ENCODE peak calls at places on chromosomes 3 and 15, in eight cellular contexts. V, Y, L, J, I, D, Z and U are unnamed samples.

GRCh38 chr15:99176757-99177156 is 71.9 kb downstream of the SYNM start:
- DNase-seq in V (no peak), Y (no peak), L (peak), J (no peak), I (no peak), D (no peak), Z (no peak), U (no peak)

GRCh38 chr3:111910806-111911205 is 51.7 kb downstream of the PHLDB2 start:
- DNase-seq in V (no peak), Y (no peak), L (peak), J (no peak), I (no peak), D (no peak), Z (no peak), U (peak)

GRCh38 chr3:124669470-124669869 is 60.8 kb upstream of the UMPS start:
- DNase-seq in V (no peak), Y (no peak), L (peak), J (no peak), I (peak), D (peak), Z (no peak), U (peak)

GRCh38 chr3:116037954-116038911 is 407.1 kb downstream of the LSAMP start:
- DNase-seq in V (no peak), Y (no peak), L (no peak), J (no peak), I (no peak), D (peak), Z (no peak), U (no peak)

GRCh38 chr3:125684199-125684598 is 88.9 kb upstream of the OSBPL11 start:
- DNase-seq in V (peak), Y (no peak), L (no peak), J (no peak), I (peak), D (no peak), Z (no peak), U (no peak)

GRCh38 chr3:85903434-85903833 is 944.6 kb downstream of the CADM2 start:
- DNase-seq in V (no peak), Y (no peak), L (no peak), J (no peak), I (no peak), D (no peak), Z (no peak), U (no peak)

GRCh38 chr15:52262364-52262763 is 33.2 kb downstream of the MYO5C start:
- DNase-seq in V (no peak), Y (no peak), L (no peak), J (no peak), I (no peak), D (no peak), Z (no peak), U (no peak)

GRCh38 chr15:69338535-69339213 is 40.0 kb downstream of the PAQR5 start:
- DNase-seq in V (peak), Y (no peak), L (no peak), J (no peak), I (peak), D (peak), Z (no peak), U (no peak)

GRCh38 chr3:155334897-155335883 is 41.7 kb upstream of the STRIT1 start:
- DNase-seq in V (no peak), Y (no peak), L (no peak), J (no peak), I (no peak), D (no peak), Z (no peak), U (no peak)

GRCh38 chr3:59404064-59404463 is 354.2 kb upstream of the CFAP20DC start:
- DNase-seq in V (no peak), Y (no peak), L (no peak), J (no peak), I (no peak), D (no peak), Z (no peak), U (no peak)

GRCh38 chr3:151816091-151816604 is 2.2 kb downstream of the AADAC start:
- DNase-seq in V (no peak), Y (no peak), L (peak), J (no peak), I (peak), D (peak), Z (peak), U (peak)

GRCh38 chr3:142319094-142319493 is 93.7 kb upstream of the GK5 start:
- DNase-seq in V (no peak), Y (no peak), L (peak), J (no peak), I (peak), D (no peak), Z (no peak), U (peak)

GRCh38 chr3:170128977-170129431 is 52.5 kb downstream of the PHC3 start:
- DNase-seq in V (no peak), Y (no peak), L (no peak), J (no peak), I (peak), D (peak), Z (no peak), U (no peak)

GRCh38 chr15:85027033-85027380 is 45.4 kb downstream of the PDE8A start:
- DNase-seq in V (no peak), Y (no peak), L (no peak), J (no peak), I (no peak), D (no peak), Z (no peak), U (no peak)

GRCh38 chr3:29384640-29385039 is 103.8 kb downstream of the RBMS3 start:
- DNase-seq in V (no peak), Y (no peak), L (peak), J (peak), I (no peak), D (peak), Z (peak), U (peak)

GRCh38 chr15:51332211-51333147 is 5.9 kb downstream of the CYP19A1 start:
- DNase-seq in V (no peak), Y (no peak), L (no peak), J (no peak), I (no peak), D (peak), Z (no peak), U (no peak)

GRCh38 chr3:169792359-169792758 is 19.2 kb downstream of the MYNN start:
- DNase-seq in V (no peak), Y (no peak), L (no peak), J (no peak), I (no peak), D (no peak), Z (no peak), U (no peak)

GRCh38 chr3:46925585-46925934 is 48.0 kb downstream of the PTH1R start:
- DNase-seq in V (no peak), Y (no peak), L (no peak), J (no peak), I (no peak), D (no peak), Z (no peak), U (no peak)

GRCh38 chr15:98292442-98293240 is 332.1 kb downstream of the ARRDC4 start:
- DNase-seq in V (peak), Y (no peak), L (peak), J (no peak), I (peak), D (peak), Z (no peak), U (no peak)